ENCODE peak calls at places on chromosomes 16 and 17, in five cellular contexts. H, O, N, I and R are unnamed samples. For H3K4me1, the result is how much of the 10 kb centered on the place peaks cover.

GRCh38 chr17:44887016-44887415 is 12.2 kb downstream of the EFTUD2 start:
- DNase-seq in H (no peak), O (no peak), N (no peak), I (no peak), R (no peak)

GRCh38 chr17:76278952-76279741 is 14.0 kb downstream of the UBALD2 start:
- DNase-seq in H (peak), O (peak), N (peak), I (peak), R (peak)

GRCh38 chr16:87956169-87956770 is 5.0 kb downstream of the BANP start:
- DNase-seq in H (no peak), O (peak), N (peak), I (no peak), R (peak)

GRCh38 chr16:30063278-30063892 is 2.2 kb upstream of the ALDOA start:
- DNase-seq in H (no peak), O (no peak), N (no peak), I (no peak), R (no peak)

GRCh38 chr17:76326306-76326705 is 18.2 kb upstream of the QRICH2 start:
- DNase-seq in H (no peak), O (no peak), N (no peak), I (no peak), R (no peak)

GRCh38 chr17:77606146-77606864 is 352.2 kb upstream of the TNRC6C start:
- DNase-seq in H (no peak), O (no peak), N (no peak), I (no peak), R (no peak)

GRCh38 chr17:27660436-27660835 is 29.4 kb downstream of the LGALS9 start:
- DNase-seq in H (no peak), O (no peak), N (no peak), I (no peak), R (no peak)

GRCh38 chr16:17977260-17977659 is 359.3 kb downstream of the NPIPA8 start:
- DNase-seq in H (no peak), O (no peak), N (no peak), I (no peak), R (no peak)

GRCh38 chr16:19210175-19210924 is 42.3 kb downstream of the SYT17 start:
- DNase-seq in H (no peak), O (peak), N (no peak), I (peak), R (no peak)

GRCh38 chr17:313911-314613 is 38.5 kb downstream of the RPH3AL start:
- DNase-seq in H (no peak), O (no peak), N (no peak), I (no peak), R (no peak)
- H4K8ac ChIP-seq in H (no peak), O (no peak), N (no peak), I (no peak), R (no peak)

DNA sequence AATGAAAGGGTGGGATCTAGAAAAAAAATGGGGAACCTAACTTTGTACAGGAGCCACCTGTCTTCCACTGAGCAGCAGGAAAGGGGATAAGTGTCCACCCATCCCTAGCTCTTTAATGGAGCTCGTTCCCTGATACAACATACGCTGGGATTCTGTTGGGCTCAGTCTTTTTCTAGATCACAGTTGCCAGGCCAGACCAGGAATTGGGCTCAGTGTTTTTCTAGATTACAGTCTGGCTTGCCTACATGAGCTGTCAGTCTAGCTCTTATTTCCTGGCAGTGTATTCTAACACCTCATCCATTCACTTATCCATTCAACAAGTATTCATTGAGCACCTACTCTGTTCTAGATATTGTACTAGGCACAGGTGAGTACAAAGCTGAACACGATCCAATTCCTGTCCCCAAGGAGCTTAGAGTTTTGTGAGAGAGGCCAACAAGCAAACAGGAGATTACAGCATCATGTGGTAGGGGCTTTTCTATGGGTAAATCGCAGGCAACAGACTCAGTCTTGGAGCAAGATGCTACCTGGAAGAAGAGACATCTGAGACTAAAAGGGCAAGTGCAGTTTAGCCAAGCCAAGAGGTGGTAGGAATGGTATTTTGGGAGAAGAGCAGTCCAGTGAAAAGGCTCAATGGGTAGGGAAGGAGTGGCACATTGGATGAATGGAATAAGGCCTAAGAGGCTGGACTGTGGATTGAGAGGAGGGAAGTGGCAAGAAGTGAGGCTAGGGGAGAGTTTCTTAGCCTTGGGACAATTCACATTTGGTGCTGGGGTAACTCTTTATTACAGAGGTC is 138.0 kb upstream of the HS3ST2 start:
- DNase-seq in H (peak), O (no peak), N (no peak), I (no peak), R (no peak)
- H2BK120ac ChIP-seq in H (no peak), O (no peak), N (no peak), I (no peak), R (no peak)

GRCh38 chr17:38705523-38705802 is 390 bp downstream of the MLLT6 start:
- DNase-seq in H (no peak), O (no peak), N (no peak), I (no peak), R (no peak)
- H3K4me1 ChIP-seq in H (under half), O (under half), N (under half), I (under half), R (under half)

DNA sequence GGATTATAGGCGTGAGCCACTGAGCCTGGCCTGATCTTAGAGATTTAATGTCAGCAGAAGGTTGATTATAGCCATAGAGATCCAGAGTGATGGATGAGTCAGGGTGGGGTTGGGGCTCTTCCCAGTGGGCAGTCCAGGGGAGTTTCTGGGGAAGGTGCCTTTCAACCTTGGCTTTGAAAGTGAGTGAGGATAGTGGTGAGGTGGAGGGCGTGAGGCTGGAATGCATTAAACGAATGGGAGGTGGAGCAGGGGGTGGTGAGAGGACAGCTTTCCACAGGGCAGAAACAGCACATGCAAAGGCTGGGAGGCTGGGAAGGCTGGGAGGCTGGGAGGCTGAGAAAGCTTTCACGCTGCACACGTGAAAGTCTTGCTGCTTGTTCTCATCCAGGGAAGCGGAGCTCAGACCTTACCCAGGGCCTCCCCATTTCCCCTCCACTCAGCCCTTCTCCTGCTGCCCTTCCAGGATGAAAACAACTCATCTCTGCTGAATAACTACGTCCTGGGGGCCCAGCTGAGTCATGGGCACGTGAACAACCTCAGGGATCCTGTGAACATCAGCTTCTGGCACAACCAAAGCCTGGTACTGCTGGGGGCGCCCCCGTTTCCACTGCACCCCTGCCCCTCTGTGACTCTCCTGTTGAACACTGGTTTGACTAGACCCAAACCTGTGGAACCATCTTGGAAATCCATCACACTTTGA is 22.3 kb downstream of the ADGRG5 start:
- DNase-seq in H (no peak), O (peak), N (no peak), I (no peak), R (peak)
- H4K8ac ChIP-seq in H (no peak), O (no peak), N (no peak), I (no peak), R (no peak)